ENCODE peak calls at places on chromosomes 5 and 9, in ten cellular contexts. J is IMR-90, T is A549, S is Peyer's patch, Y is sigmoid colon, O is stomach, A is GM12892, K is thyroid gland, C is uterus, V is GM12891. G is an unnamed sample.

GRCh38 chr5:137462816-137463520 is 36.2 kb downstream of the SPOCK1 start:
- DNase-seq in J (no peak), T (no peak), S (no peak), Y (no peak), O (no peak), A (no peak), K (no peak), C (no peak), V (no peak), G (no peak)

GRCh38 chr9:94110821-94111252 is 26.6 kb downstream of the PTPDC1 start:
- DNase-seq in J (peak; percentile 91), T (no peak), S (no peak), Y (no peak), O (no peak), A (no peak), K (no peak), C (no peak), V (no peak), G (no peak)

GRCh38 chr9:126853667-126854066 is 6.8 kb upstream of the ZBTB34 start:
- DNase-seq in J (peak; percentile 71), T (no peak), S (no peak), Y (no peak), O (no peak), A (no peak), K (no peak), C (no peak), V (no peak), G (no peak)

GRCh38 chr9:104863180-104863883 is 64.6 kb downstream of the ABCA1 start:
- DNase-seq in J (peak; percentile 93), T (peak; percentile 75), S (peak; percentile 69), Y (no peak), O (peak; percentile 38), A (peak; percentile 38), K (peak; percentile 53), C (peak; percentile 65), V (peak; percentile 45), G (peak; percentile 63)

GRCh38 chr9:130106860-130107848 is 53.4 kb downstream of the GPR107 start:
- DNase-seq in J (peak; percentile 87), T (peak; percentile 59), S (peak; percentile 95), Y (peak; percentile 94), O (peak; percentile 87), A (no peak), K (peak; percentile 88), C (peak; percentile 94), V (peak; percentile 43), G (peak; percentile 78)

GRCh38 chr5:54619732-54620582 is 102.4 kb downstream of the SNX18 start:
- DNase-seq in J (peak; percentile 44), T (no peak), S (no peak), Y (no peak), O (no peak), A (no peak), K (no peak), C (no peak), V (no peak), G (no peak)

GRCh38 chr9:137326436-137327060 is 24.5 kb upstream of the NRARP start:
- DNase-seq in J (no peak), T (no peak), S (no peak), Y (no peak), O (no peak), A (no peak), K (no peak), C (no peak), V (peak; percentile 16), G (no peak)

GRCh38 chr5:110088676-110089436 is 399.1 kb downstream of the MAN2A1 start:
- DNase-seq in J (no peak), T (no peak), S (no peak), Y (no peak), O (no peak), A (no peak), K (no peak), C (no peak), V (no peak), G (no peak)

GRCh38 chr5:167261309-167262100 is 1029.9 kb upstream of the WWC1 start:
- DNase-seq in J (no peak), T (peak; percentile 8), S (no peak), Y (no peak), O (no peak), A (no peak), K (no peak), C (no peak), V (no peak), G (no peak)

GRCh38 chr9:92141144-92142129 is 26.2 kb upstream of the SPTLC1 start:
- DNase-seq in J (no peak), T (no peak), S (no peak), Y (peak; percentile 68), O (peak; percentile 45), A (no peak), K (peak; percentile 32), C (no peak), V (no peak), G (no peak)

GRCh38 chr5:65190328-65191053 is 291.2 kb downstream of the ADAMTS6 start:
- DNase-seq in J (peak; percentile 99), T (no peak), S (no peak), Y (no peak), O (no peak), A (no peak), K (no peak), C (no peak), V (no peak), G (no peak)

GRCh38 chr9:128001411-128002298 is 20.9 kb upstream of the EEIG1 start:
- DNase-seq in J (peak; percentile 89), T (peak; percentile 80), S (no peak), Y (no peak), O (peak; percentile 72), A (no peak), K (peak; percentile 80), C (peak; percentile 74), V (no peak), G (no peak)

GRCh38 chr5:155091063-155091648 is 77.6 kb downstream of the KIF4B start:
- DNase-seq in J (no peak), T (no peak), S (no peak), Y (no peak), O (no peak), A (no peak), K (no peak), C (no peak), V (no peak), G (no peak)

GRCh38 chr5:82259172-82259800 is 18.9 kb downstream of the RPS23 start:
- DNase-seq in J (peak; percentile 47), T (peak; percentile 14), S (no peak), Y (no peak), O (no peak), A (no peak), K (no peak), C (no peak), V (no peak), G (no peak)

GRCh38 chr5:112787261-112787660 is 49.6 kb downstream of the APC start:
- DNase-seq in J (peak; percentile 80), T (no peak), S (no peak), Y (no peak), O (no peak), A (no peak), K (no peak), C (no peak), V (no peak), G (no peak)

DNA sequence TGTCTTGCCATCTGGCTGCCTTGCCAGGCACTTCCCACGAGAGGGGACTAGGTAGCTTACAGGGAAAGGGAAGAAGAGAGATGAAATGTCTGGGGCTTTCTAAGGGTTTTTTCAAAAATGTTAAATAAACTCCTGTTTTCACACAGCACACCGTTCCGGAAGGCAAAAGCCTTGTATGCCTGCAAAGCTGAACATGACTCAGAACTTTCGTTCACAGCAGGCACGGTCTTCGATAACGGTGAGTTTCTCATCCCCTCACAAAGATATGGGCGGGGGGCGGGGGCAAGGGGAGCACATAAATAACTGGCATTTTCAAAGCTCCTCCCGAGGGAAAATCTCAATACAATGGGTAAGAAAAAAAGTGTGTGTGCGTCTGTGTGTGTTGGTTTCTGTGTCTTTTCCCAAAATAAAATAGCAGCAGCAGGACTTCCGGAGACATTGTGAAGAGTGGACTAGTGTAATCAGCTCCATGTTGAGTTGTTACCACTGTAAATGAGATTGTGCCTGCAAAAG is 189.6 kb downstream of the NR3C1 start:
- DNase-seq in J (peak; percentile 12), T (no peak), S (no peak), Y (no peak), O (no peak), A (peak; percentile 48), K (no peak), C (no peak), V (no peak), G (no peak)
- TF ChIP-seq POLR2A in J (no peak), T (no peak), S (no peak), Y (no peak), O (no peak), A (peak; percentile 1), K (no peak), C (no peak), V (no peak), G (no peak)

GRCh38 chr5:149002761-149003689 is 59.8 kb downstream of the SH3TC2 start:
- DNase-seq in J (peak; percentile 75), T (no peak), S (no peak), Y (no peak), O (no peak), A (no peak), K (no peak), C (no peak), V (no peak), G (no peak)
- TF ChIP-seq POLR2A in J (no peak), T (no peak), S (no peak), Y (no peak), O (no peak), A (no peak), K (no peak), C (no peak), V (no peak), G (no peak)

GRCh38 chr5:159207616-159208507 is 1.5 kb downstream of the RNF145 start:
- DNase-seq in J (peak; percentile 78), T (peak; percentile 63), S (peak; percentile 92), Y (peak; percentile 91), O (peak; percentile 82), A (peak; percentile 29), K (peak; percentile 82), C (peak; percentile 74), V (peak; percentile 31), G (peak; percentile 75)
- TF ChIP-seq POLR2A in J (peak; percentile 46), T (peak; percentile 39), S (peak; percentile 19), Y (peak; percentile 54), O (no peak), A (peak; percentile 58), K (no peak), C (peak; percentile 26), V (peak; percentile 46), G (peak; percentile 60)

GRCh38 chr9:112751059-112751795 is 667 bp downstream of the SNX30 start:
- DNase-seq in J (peak; percentile 87), T (peak; percentile 64), S (peak; percentile 79), Y (peak; percentile 72), O (peak; percentile 46), A (peak; percentile 51), K (peak; percentile 40), C (peak; percentile 40), V (peak; percentile 61), G (peak; percentile 35)

GRCh38 chr9:112752334-112753110 is 2.0 kb downstream of the SNX30 start:
- DNase-seq in J (no peak), T (no peak), S (no peak), Y (no peak), O (no peak), A (no peak), K (no peak), C (no peak), V (no peak), G (no peak)

GRCh38 chr9:112748041-112748440 is 2.5 kb upstream of the SNX30 start:
- DNase-seq in J (no peak), T (no peak), S (no peak), Y (no peak), O (no peak), A (no peak), K (no peak), C (no peak), V (no peak), G (no peak)

GRCh38 chr9:112750111-112750766 is at the start of gene SNX30:
- DNase-seq in J (peak; percentile 85), T (peak; percentile 84), S (peak; percentile 95), Y (peak; percentile 96), O (peak; percentile 92), A (peak; percentile 85), K (peak; percentile 86), C (peak; percentile 87), V (peak; percentile 87), G (peak; percentile 94)

GRCh38 chr9:112750767-112751058 is 153 bp downstream of the SNX30 start:
- DNase-seq in J (no peak), T (no peak), S (no peak), Y (no peak), O (no peak), A (no peak), K (no peak), C (no peak), V (no peak), G (peak; percentile 22)
- TF ChIP-seq POLR2A in J (peak; percentile 34), T (no peak), S (no peak), Y (no peak), O (no peak), A (no peak), K (peak; percentile 20), C (no peak), V (no peak), G (no peak)

G was measured in body of pancreas.